ENCODE peak calls at places on chromosomes 6 and 20, in six cellular contexts. K is ELR; J is activated CD4-positive, alpha-beta T cell treated with anti-CD3 and anti-CD28 coated beads for 24 hours; C is GM23338; U is stimulated activated CD4-positive, alpha-beta T cell treated with anti-CD3 and anti-CD28 coated beads, Interleukin-4, amount 100 ng/mL, for 48 hours; O is NCI-H1092. Y is an unnamed sample.

GRCh38 chr6:35086636-35087360 is 54.3 kb downstream of the TCP11 start:
- DNase-seq in U (no peak), J (no peak), C (no peak), K (no peak), O (no peak), Y (no peak)

GRCh38 chr6:2858678-2859324 is 17.1 kb upstream of the SERPINB1 start:
- DNase-seq in U (no peak), O (no peak), J (no peak), K (no peak), C (no peak), Y (no peak)

GRCh38 chr6:40413231-40413755 is 173.9 kb downstream of the LRFN2 start:
- DNase-seq in C (no peak), J (no peak), K (no peak), O (no peak), U (no peak), Y (no peak)

GRCh38 chr20:62662422-62662821 is 20.1 kb downstream of the SLCO4A1 start:
- DNase-seq in U (no peak), O (no peak), K (peak), J (no peak), C (no peak), Y (no peak)

GRCh38 chr6:168335341-168335740 is 15.8 kb upstream of the DACT2 start:
- DNase-seq in K (no peak), O (no peak), C (no peak), J (no peak), U (no peak), Y (no peak)

GRCh38 chr6:52535711-52536423 is 41.0 kb downstream of the TRAM2 start:
- DNase-seq in O (no peak), U (no peak), C (peak), K (no peak), J (no peak), Y (no peak)

GRCh38 chr6:37343248-37343647 is 10.5 kb upstream of the RNF8 start:
- DNase-seq in U (no peak), K (no peak), O (no peak), C (no peak), J (no peak), Y (no peak)

GRCh38 chr6:42158011-42158410 is 15.2 kb upstream of the GUCA1A start:
- DNase-seq in J (no peak), C (no peak), U (no peak), K (peak), O (no peak), Y (peak)

GRCh38 chr6:41051873-41052272 is 1.1 kb upstream of the APOBEC2 start:
- DNase-seq in O (no peak), K (no peak), U (no peak), C (no peak), J (no peak), Y (no peak)

GRCh38 chr20:63942250-63943006 is 13.8 kb downstream of the UCKL1 start:
- DNase-seq in U (no peak), O (no peak), J (no peak), K (peak), C (peak), Y (no peak)

GRCh38 chr6:4577406-4577805 is 198.8 kb upstream of the CDYL start:
- DNase-seq in K (peak), U (no peak), O (no peak), C (no peak), J (no peak), Y (no peak)

Y was measured in HFF-Myc.